ENCODE peak calls at places on chromosomes 13 and 19, in four cellular contexts. F is mesothelial cell of epicardium, L is kidney tubule cell, N is Karpas-422. B is an unnamed sample.

GRCh38 chr13:107192289-107192688 is 624.4 kb upstream of the ARGLU1 start:
- DNase-seq in F (no peak), L (peak), N (no peak), B (no peak)

GRCh38 chr19:45164577-45165335 is 4.0 kb upstream of the NKPD1 start:
- DNase-seq in F (peak), L (peak), N (peak), B (peak)

GRCh38 chr13:98664047-98664446 is 87.1 kb upstream of the STK24 start:
- DNase-seq in F (no peak), L (peak), N (no peak), B (peak)

GRCh38 chr13:68714292-68714691 is 1393.3 kb upstream of the ATXN8OS start:
- DNase-seq in F (no peak), L (no peak), N (no peak), B (no peak)

GRCh38 chr19:45746866-45747265 is 13.6 kb downstream of the MEIOSIN start:
- DNase-seq in F (no peak), L (no peak), N (no peak), B (no peak)

GRCh38 chr13:81025091-81025490 is 684.2 kb upstream of the SPRY2 start:
- DNase-seq in F (no peak), L (no peak), N (no peak), B (no peak)

GRCh38 chr19:45113628-45114027 is 20.6 kb downstream of the PPP1R37 start:
- DNase-seq in F (no peak), L (no peak), N (no peak), B (no peak)

GRCh38 chr19:31513841-31514240 is 164.6 kb upstream of the TSHZ3 start:
- DNase-seq in F (no peak), L (no peak), N (no peak), B (no peak)

GRCh38 chr19:58361900-58362271 is 665 bp downstream of the ZNF497 start:
- DNase-seq in F (no peak), L (peak), N (peak), B (no peak)

GRCh38 chr19:3609779-3610719 is 3.4 kb upstream of the TBXA2R start:
- DNase-seq in F (no peak), L (no peak), N (no peak), B (no peak)

GRCh38 chr19:15479391-15480345 is at the start of gene PGLYRP2:
- DNase-seq in F (no peak), L (no peak), N (peak), B (no peak)

GRCh38 chr19:49210901-49211451 is 53.4 kb downstream of the TRPM4 start:
- DNase-seq in F (no peak), L (no peak), N (no peak), B (no peak)

GRCh38 chr13:42821437-42821836 is 40.1 kb downstream of the FAM216B start:
- DNase-seq in F (no peak), L (peak), N (no peak), B (no peak)

GRCh38 chr13:97459215-97459772 is 25.3 kb downstream of the RAP2A start:
- DNase-seq in F (no peak), L (no peak), N (no peak), B (no peak)

GRCh38 chr19:1874554-1875185 is 10.6 kb downstream of the ABHD17A start:
- DNase-seq in F (no peak), L (no peak), N (peak), B (no peak)

GRCh38 chr13:79796116-79796515 is 315.2 kb downstream of the NDFIP2 start:
- DNase-seq in F (no peak), L (no peak), N (no peak), B (no peak)

GRCh38 chr19:19444694-19445155 is 39.2 kb downstream of the GATAD2A start:
- DNase-seq in F (no peak), L (peak), N (peak), B (no peak)

GRCh38 chr13:94280357-94280756 is 199.1 kb downstream of the DCT start:
- DNase-seq in F (no peak), L (peak), N (no peak), B (no peak)

GRCh38 chr19:5436101-5436947 is 18.9 kb upstream of the ZNRF4 start:
- DNase-seq in F (peak), L (peak), N (no peak), B (no peak)

GRCh38 chr19:16830679-16831078 is 1.5 kb downstream of the SIN3B start:
- DNase-seq in F (no peak), L (peak), N (no peak), B (no peak)

GRCh38 chr13:111853766-111854165 is 213.2 kb upstream of the SOX1 start:
- DNase-seq in F (no peak), L (peak), N (no peak), B (no peak)

GRCh38 chr13:83672611-83673010 is 209.7 kb downstream of the SLITRK1 start:
- DNase-seq in F (no peak), L (no peak), N (no peak), B (no peak)

GRCh38 chr13:59776924-59777690 is 386.6 kb downstream of the DIAPH3 start:
- DNase-seq in F (no peak), L (peak), N (no peak), B (peak)

GRCh38 chr19:50046649-50047503 is 21.1 kb downstream of the ZNF473 start:
- DNase-seq in F (no peak), L (peak), N (peak), B (no peak)